ENCODE peak calls at places on chromosomes 5 and 9, in four cellular contexts. R, V, M and D are unnamed samples.

GRCh38 chr9:78397045-78397843 is 100.3 kb downstream of the PSAT1 start:
- DNase-seq in M (no peak), R (no peak), V (no peak), D (no peak)

GRCh38 chr5:60520451-60521210 is 179.3 kb downstream of the DEPDC1B start:
- DNase-seq in V (no peak), M (no peak), R (no peak), D (no peak)

GRCh38 chr9:115165233-115165632 is 47.3 kb upstream of the TNC start:
- DNase-seq in V (no peak), R (no peak), M (no peak), D (no peak)

GRCh38 chr5:36664762-36665161 is 58.4 kb downstream of the SLC1A3 start:
- DNase-seq in V (no peak), M (peak), R (no peak), D (no peak)

GRCh38 chr5:132641241-132641723 is 16.7 kb upstream of the IL13 start:
- DNase-seq in V (no peak), M (no peak), R (no peak), D (peak)

GRCh38 chr5:73654171-73654811 is 28.3 kb downstream of the ARHGEF28 start:
- DNase-seq in V (no peak), R (peak), M (peak), D (peak)

GRCh38 chr5:180591249-180591887 is at the start of gene SCGB3A1:
- DNase-seq in R (no peak), M (no peak), V (no peak), D (no peak)

GRCh38 chr9:135570456-135570855 is 8.9 kb downstream of the PAEP start:
- DNase-seq in M (no peak), V (no peak), R (no peak), D (no peak)

GRCh38 chr5:129049116-129049515 is 45.4 kb upstream of the ISOC1 start:
- DNase-seq in M (no peak), V (no peak), R (peak), D (no peak)

GRCh38 chr5:32071351-32071944 is 102.7 kb downstream of the GOLPH3 start:
- DNase-seq in V (no peak), M (peak), R (peak), D (no peak)

GRCh38 chr5:173290477-173291131 is 37.6 kb downstream of the STC2 start:
- DNase-seq in R (no peak), M (no peak), V (no peak), D (no peak)

GRCh38 chr5:170361600-170361999 is 27.6 kb downstream of the KCNMB1 start:
- DNase-seq in R (no peak), V (no peak), M (no peak), D (no peak)

GRCh38 chr5:141326088-141326854 is 4.0 kb upstream of the PCDHGA1 start:
- DNase-seq in R (peak), M (peak), V (no peak), D (peak)
- TF ChIP-seq CTCF in R (peak), M (peak), V (peak), D (peak)

DNA sequence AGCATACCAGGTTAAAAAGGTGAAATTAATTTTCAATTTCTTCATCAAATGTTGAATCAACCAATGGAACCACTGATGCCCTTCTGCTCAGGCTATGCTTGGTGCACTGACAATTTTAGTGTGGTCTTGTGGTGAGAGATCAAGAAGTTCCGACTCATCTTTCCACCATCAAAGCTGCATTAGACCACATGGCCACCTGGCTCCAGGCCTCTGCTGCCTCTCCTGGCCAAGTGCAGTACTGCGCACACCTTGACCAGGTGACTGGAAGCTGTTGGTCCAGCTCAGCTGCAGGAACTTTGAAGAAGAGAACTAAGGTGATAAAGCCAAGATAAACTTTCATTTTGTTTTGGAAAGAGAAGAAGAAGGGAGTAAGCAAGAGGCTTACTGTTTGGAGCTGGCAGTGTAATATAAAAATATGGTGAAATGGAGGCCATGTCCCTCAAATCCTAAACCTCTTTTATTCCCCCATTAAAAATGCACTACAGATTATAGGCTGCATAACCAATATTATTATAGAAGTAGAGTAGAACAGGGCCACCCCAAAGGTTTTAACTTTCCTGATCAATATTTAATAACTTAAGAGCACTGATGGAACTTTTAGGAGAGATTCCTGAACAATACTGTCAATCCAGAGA is 315.5 kb upstream of the C9orf72 start:
- DNase-seq in V (peak), R (peak), M (no peak), D (peak)
- TF ChIP-seq CTCF in V (peak), R (peak), M (peak), D (peak)

GRCh38 chr9:110340306-110340705 is 2.6 kb upstream of the TXNDC8 start:
- DNase-seq in M (peak), R (peak), V (no peak), D (no peak)
- TF ChIP-seq CTCF in M (peak), R (peak), V (peak), D (no peak)

GRCh38 chr5:39652036-39652435 is 227.3 kb upstream of the DAB2 start:
- DNase-seq in R (no peak), V (no peak), M (no peak), D (no peak)

GRCh38 chr5:39656600-39656999 is 231.8 kb upstream of the DAB2 start:
- DNase-seq in V (no peak), R (no peak), M (no peak), D (no peak)

GRCh38 chr5:39657943-39658342 is 233.2 kb upstream of the DAB2 start:
- DNase-seq in R (peak), V (no peak), M (peak), D (no peak)

GRCh38 chr5:39658861-39659260 is 234.1 kb upstream of the DAB2 start:
- DNase-seq in V (no peak), R (peak), M (no peak), D (no peak)

GRCh38 chr5:39654715-39655114 is 229.9 kb upstream of the DAB2 start:
- DNase-seq in M (no peak), V (no peak), R (no peak), D (no peak)
- TF ChIP-seq CTCF in M (no peak), V (no peak), R (no peak), D (no peak)

GRCh38 chr9:3177921-3178320 is 334.0 kb upstream of the PUM3 start:
- DNase-seq in M (no peak), R (peak), V (no peak), D (no peak)
- TF ChIP-seq CTCF in M (no peak), R (no peak), V (no peak), D (no peak)

DNA sequence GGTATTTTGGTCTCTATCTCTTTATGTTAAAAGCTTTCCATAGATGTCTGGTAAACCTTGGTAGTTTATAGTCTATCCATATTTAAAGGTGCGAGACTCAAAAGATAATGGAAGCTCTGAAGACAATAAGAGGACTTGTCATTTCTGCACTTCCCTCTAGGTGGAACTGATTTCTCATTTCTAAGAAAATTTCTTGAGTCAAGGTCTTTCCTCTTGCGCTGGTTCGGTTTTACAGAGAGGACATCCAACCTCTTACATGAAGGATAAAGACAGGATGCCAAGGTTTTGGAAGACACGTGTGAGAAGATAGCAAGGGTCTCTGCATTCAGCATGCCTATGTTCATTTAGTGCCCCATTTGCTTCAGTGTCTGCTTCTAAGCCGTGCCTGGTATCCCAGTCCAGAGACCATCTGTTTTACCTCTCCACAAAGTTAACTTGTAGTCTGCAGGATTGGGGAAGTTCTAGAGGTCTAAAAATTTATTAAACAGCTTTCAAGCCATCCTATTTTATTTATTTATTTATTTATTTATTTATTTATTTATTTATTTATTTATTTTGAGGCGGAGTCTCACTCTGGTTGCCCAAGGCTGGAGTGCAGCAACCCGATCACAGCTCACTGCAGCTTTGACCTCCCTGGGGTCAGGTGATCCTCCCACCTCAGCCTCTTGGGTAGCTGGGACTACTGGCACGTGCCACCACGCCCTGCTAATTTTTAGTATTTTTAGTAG is 41.6 kb downstream of the KIAA1191 start:
- DNase-seq in V (peak), M (no peak), R (peak), D (no peak)
- TF ChIP-seq CTCF in V (peak), M (peak), R (peak), D (no peak)

GRCh38 chr5:68771221-68771620 is 322.6 kb upstream of the SLC30A5 start:
- DNase-seq in R (no peak), M (no peak), V (no peak), D (no peak)
- TF ChIP-seq CTCF in R (no peak), M (no peak), V (no peak), D (no peak)